ENCODE peak calls at places on chromosomes 5 and 9, in four cellular contexts. N is lower lobe of right lung, S is heart right ventricle, L is right lobe of liver. U is an unnamed sample. For H3K4me1, the result is how much of the 10 kb centered on the place peaks cover.

GRCh38 chr9:31608413-31608812 is 776.0 kb upstream of the ACO1 start:
- DNase-seq in N (no peak), S (no peak), L (no peak), U (no peak)

GRCh38 chr9:134553061-134553891 is 88.3 kb upstream of the COL5A1 start:
- DNase-seq in N (peak), S (no peak), L (no peak), U (peak)

GRCh38 chr5:56011835-56012234 is 17.1 kb upstream of the IL6ST start:
- DNase-seq in N (no peak), S (no peak), L (no peak), U (no peak)

GRCh38 chr5:59187772-59188347 is 605.0 kb downstream of the RAB3C start:
- DNase-seq in N (no peak), S (no peak), L (no peak), U (no peak)

GRCh38 chr9:77447646-77448045 is 200.5 kb downstream of the GNA14 start:
- DNase-seq in N (no peak), S (no peak), L (no peak), U (no peak)

GRCh38 chr5:95283761-95284511 is 958 bp downstream of the MCTP1 start:
- DNase-seq in N (peak), S (peak), L (no peak), U (peak)

GRCh38 chr5:124605516-124605915 is 140.9 kb downstream of the ZNF608 start:
- DNase-seq in N (no peak), S (no peak), L (no peak), U (peak)

GRCh38 chr9:110114086-110114887 is 93.7 kb downstream of the C9orf152 start:
- DNase-seq in N (no peak), S (no peak), L (no peak), U (no peak)

GRCh38 chr9:130738281-130738680 is 44.7 kb downstream of the EXOSC2 start:
- DNase-seq in N (no peak), S (no peak), L (no peak), U (no peak)

GRCh38 chr5:145825751-145826180 is 9.4 kb downstream of the PRELID2 start:
- DNase-seq in N (no peak), S (no peak), L (no peak), U (no peak)

GRCh38 chr5:57724836-57725235 is 242.2 kb upstream of the ACTBL2 start:
- DNase-seq in N (no peak), S (no peak), L (no peak), U (no peak)

GRCh38 chr5:79835220-79835714 is 145.6 kb downstream of the CMYA5 start:
- DNase-seq in N (no peak), S (no peak), L (no peak), U (no peak)

GRCh38 chr5:78005021-78005785 is 229.1 kb upstream of the TBCA start:
- DNase-seq in N (no peak), S (no peak), L (no peak), U (no peak)

GRCh38 chr9:137323531-137324331 is 21.7 kb upstream of the NRARP start:
- DNase-seq in N (no peak), S (peak), L (no peak), U (no peak)

GRCh38 chr9:82588801-82589200 is 474.1 kb downstream of the RASEF start:
- DNase-seq in N (no peak), S (no peak), L (no peak), U (no peak)

GRCh38 chr9:5402217-5402616 is 35.5 kb downstream of the PLGRKT start:
- DNase-seq in N (no peak), S (no peak), L (no peak), U (no peak)

GRCh38 chr9:131732061-131732526 is 7.8 kb downstream of the RAPGEF1 start:
- DNase-seq in N (peak), S (no peak), L (peak), U (peak)

GRCh38 chr5:26519245-26519644 is 519.1 kb downstream of the CDH9 start:
- DNase-seq in N (no peak), S (no peak), L (no peak), U (no peak)

GRCh38 chr5:91556-92263 is at the start of gene PLEKHG4B:
- DNase-seq in N (no peak), S (no peak), L (no peak), U (no peak)

GRCh38 chr5:39654715-39655114 is 229.9 kb upstream of the DAB2 start:
- DNase-seq in N (no peak), S (no peak), L (no peak), U (no peak)

GRCh38 chr9:115590016-115590415 is 472.1 kb upstream of the TNC start:
- DNase-seq in N (no peak), S (no peak), L (no peak), U (no peak)

GRCh38 chr9:127897194-127897692 is 2.2 kb downstream of the ST6GALNAC6 start:
- DNase-seq in N (peak), S (peak), L (peak), U (peak)

GRCh38 chr9:115978739-115979138 is 174.9 kb upstream of the PAPPA start:
- DNase-seq in N (no peak), S (no peak), L (no peak), U (no peak)

GRCh38 chr5:156109317-156110023 is 217.5 kb upstream of the SGCD start:
- DNase-seq in N (no peak), S (no peak), L (no peak), U (no peak)

GRCh38 chr5:174504266-174504726 is 220.1 kb upstream of the MSX2 start:
- DNase-seq in N (no peak), S (no peak), L (no peak), U (no peak)

GRCh38 chr5:115723224-115723623 is 93.2 kb downstream of the CDO1 start:
- DNase-seq in N (no peak), S (no peak), L (no peak), U (no peak)

GRCh38 chr9:4421847-4422246 is 68.4 kb upstream of the SLC1A1 start:
- DNase-seq in N (no peak), S (no peak), L (no peak), U (no peak)

GRCh38 chr9:112867275-112867991 is 23.2 kb downstream of the SLC46A2 start:
- DNase-seq in N (peak), S (no peak), L (no peak), U (no peak)

GRCh38 chr9:113152699-113153098 is 1.9 kb downstream of the SLC31A2 start:
- DNase-seq in N (no peak), S (no peak), L (no peak), U (no peak)

GRCh38 chr5:146467729-146468128 is 20.6 kb downstream of the TCERG1 start:
- DNase-seq in N (no peak), S (no peak), L (no peak), U (no peak)

GRCh38 chr9:15250013-15250412 is 57.0 kb downstream of the TTC39B start:
- DNase-seq in N (no peak), S (no peak), L (no peak), U (no peak)

GRCh38 chr9:96044401-96044800 is 168.9 kb downstream of the ERCC6L2 start:
- DNase-seq in N (no peak), S (no peak), L (no peak), U (no peak)

GRCh38 chr9:124869466-124869985 is 7.6 kb downstream of the ARPC5L start:
- DNase-seq in N (no peak), S (no peak), L (peak), U (no peak)

DNA sequence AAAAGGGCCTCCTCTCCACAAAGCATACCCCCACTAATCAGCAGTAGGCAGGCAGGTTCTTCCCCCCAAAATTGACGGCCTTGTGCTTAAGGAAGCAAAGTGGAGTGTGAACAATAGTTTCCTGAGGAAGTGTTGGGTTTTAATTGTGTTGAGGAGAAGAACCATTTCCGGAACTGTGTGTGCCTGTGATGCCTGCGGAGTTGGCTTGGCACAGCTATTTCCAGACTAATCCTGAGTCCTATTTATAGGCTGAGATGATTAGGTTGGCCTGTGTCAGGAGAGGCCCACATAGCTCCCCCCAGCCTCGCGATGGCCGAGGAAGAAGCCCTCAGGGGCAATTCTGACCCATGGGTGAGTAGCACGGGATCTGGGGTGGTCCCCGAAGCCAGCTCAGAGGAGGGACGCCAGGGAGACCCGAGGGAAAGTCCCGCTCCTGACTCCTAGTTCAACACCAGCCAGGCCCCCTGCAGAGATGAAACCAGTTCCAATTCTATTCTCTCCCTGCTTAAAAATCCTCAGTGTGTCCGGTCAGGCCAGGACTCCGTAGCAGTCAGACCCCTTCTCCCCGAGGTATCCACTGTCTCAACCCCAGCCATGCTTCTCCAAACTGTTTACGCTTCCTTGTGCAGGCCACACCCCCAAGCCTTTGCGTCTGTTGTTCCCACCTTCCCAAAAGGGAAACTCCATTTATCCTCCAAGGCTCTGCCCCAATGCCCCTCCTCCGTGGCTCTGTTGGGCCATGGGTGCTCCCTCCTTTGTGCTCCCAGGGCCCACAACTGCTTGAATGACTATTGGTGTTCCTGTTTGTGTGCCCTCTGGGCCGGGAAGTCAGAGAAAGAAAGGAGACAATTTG is 18.1 kb downstream of the GSN start:
- DNase-seq in N (peak), S (peak), L (no peak), U (peak)
- H3K4me1 ChIP-seq in N (half or more), S (half or more), L (under half), U (half or more)

DNA sequence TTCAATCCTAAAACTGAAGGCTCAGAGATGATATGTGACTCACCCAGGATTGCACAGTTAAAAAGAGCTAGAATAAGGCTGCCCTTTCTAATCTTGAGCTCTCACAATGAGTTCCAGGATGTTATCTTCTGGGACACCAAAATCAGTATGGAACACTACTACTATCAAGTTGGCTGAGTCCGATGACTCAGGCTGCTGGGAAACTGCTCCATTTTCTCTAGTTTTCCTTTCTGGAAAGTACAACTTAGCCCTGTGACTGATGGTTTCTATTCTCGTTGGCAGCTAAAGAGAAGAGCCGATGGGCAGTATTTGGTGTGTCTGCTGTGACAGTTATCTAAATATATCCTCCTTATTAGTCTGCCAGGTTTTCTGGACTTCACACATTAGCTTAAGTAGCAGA is 37.9 kb upstream of the DPYSL3 start:
- DNase-seq in N (no peak), S (no peak), L (no peak), U (no peak)
- H3K4me3 ChIP-seq in N (no peak), S (no peak), L (no peak), U (no peak)

GRCh38 chr5:113151641-113152040 is 175.0 kb downstream of the DCP2 start:
- DNase-seq in N (no peak), S (no peak), L (no peak), U (no peak)
- H3K4me1 ChIP-seq in N (under half), S (under half), L (under half), U (under half)

GRCh38 chr5:140711794-140712193 is 11.5 kb downstream of the ZMAT2 start:
- DNase-seq in N (no peak), S (no peak), L (no peak), U (no peak)
- H3K4me3 ChIP-seq in N (peak), S (no peak), L (no peak), U (peak)

GRCh38 chr5:2250365-2250950 is 367.7 kb upstream of the IRX4 start:
- DNase-seq in N (no peak), S (no peak), L (no peak), U (no peak)
- H3K4me1 ChIP-seq in N (under half), S (under half), L (under half), U (under half)

GRCh38 chr5:176652136-176652535 is 4.9 kb downstream of the TSPAN17 start:
- DNase-seq in N (no peak), S (no peak), L (no peak), U (no peak)
- H3K4me3 ChIP-seq in N (no peak), S (no peak), L (no peak), U (no peak)